ENCODE peak calls at places on chromosome 20, in six cellular contexts. One of them, this sample, is unnamed.

GRCh38 chr20:44224651-44225050 is 14.1 kb upstream of the OSER1 start:
- DNase-seq in AG04450: no peak
- DNase-seq in mesendoderm: no peak
- DNase-seq in ovary: no peak
- DNase-seq in ascending aorta: no peak
- DNase-seq in sigmoid colon: peak; percentile 3
- DNase-seq in this sample: no peak

GRCh38 chr20:10711903-10712373 is 38.1 kb upstream of the JAG1 start:
- DNase-seq in AG04450: no peak
- DNase-seq in mesendoderm: no peak
- DNase-seq in ascending aorta: no peak
- DNase-seq in sigmoid colon: no peak
- DNase-seq in ovary: no peak
- DNase-seq in this sample: no peak

GRCh38 chr20:49045440-49046086 is 549 bp upstream of the CSE1L start:
- DNase-seq in AG04450: no peak
- DNase-seq in mesendoderm: peak; percentile 32
- DNase-seq in ascending aorta: peak; percentile 16
- DNase-seq in ovary: no peak
- DNase-seq in sigmoid colon: peak; percentile 73
- DNase-seq in this sample: no peak

GRCh38 chr20:46512943-46513844 is at the start of gene ZNF334:
- DNase-seq in mesendoderm: peak; percentile 94
- DNase-seq in ascending aorta: no peak
- DNase-seq in AG04450: no peak
- DNase-seq in ovary: peak; percentile 77
- DNase-seq in sigmoid colon: peak; percentile 76
- DNase-seq in this sample: no peak

GRCh38 chr20:51322164-51322707 is 220.3 kb downstream of the NFATC2 start:
- DNase-seq in ovary: no peak
- DNase-seq in sigmoid colon: no peak
- DNase-seq in mesendoderm: peak; percentile 91
- DNase-seq in ascending aorta: no peak
- DNase-seq in AG04450: no peak
- DNase-seq in this sample: no peak

GRCh38 chr20:37392441-37393195 is 46.7 kb downstream of the SRC start:
- DNase-seq in sigmoid colon: no peak
- DNase-seq in AG04450: no peak
- DNase-seq in ovary: no peak
- DNase-seq in mesendoderm: peak; percentile 70
- DNase-seq in ascending aorta: no peak
- DNase-seq in this sample: no peak

GRCh38 chr20:5077761-5078387 is 41.9 kb downstream of the PCNA start:
- DNase-seq in ascending aorta: no peak
- DNase-seq in mesendoderm: no peak
- DNase-seq in AG04450: no peak
- DNase-seq in ovary: no peak
- DNase-seq in sigmoid colon: no peak
- DNase-seq in this sample: no peak

GRCh38 chr20:7798176-7798575 is 142.1 kb downstream of the HAO1 start:
- DNase-seq in AG04450: no peak
- DNase-seq in sigmoid colon: no peak
- DNase-seq in ovary: no peak
- DNase-seq in mesendoderm: no peak
- DNase-seq in ascending aorta: no peak
- DNase-seq in this sample: no peak

GRCh38 chr20:7499201-7499600 is 441.1 kb downstream of the HAO1 start:
- DNase-seq in ascending aorta: no peak
- DNase-seq in AG04450: no peak
- DNase-seq in ovary: no peak
- DNase-seq in mesendoderm: no peak
- DNase-seq in sigmoid colon: no peak
- DNase-seq in this sample: no peak

GRCh38 chr20:38791940-38792339 is 13.6 kb upstream of the PPP1R16B start:
- DNase-seq in ascending aorta: no peak
- DNase-seq in sigmoid colon: no peak
- DNase-seq in ovary: no peak
- DNase-seq in AG04450: no peak
- DNase-seq in mesendoderm: no peak
- DNase-seq in this sample: no peak

GRCh38 chr20:14826926-14827325 is 489.5 kb upstream of the FLRT3 start:
- DNase-seq in mesendoderm: no peak
- DNase-seq in ascending aorta: no peak
- DNase-seq in sigmoid colon: no peak
- DNase-seq in ovary: no peak
- DNase-seq in AG04450: no peak
- DNase-seq in this sample: no peak

DNA sequence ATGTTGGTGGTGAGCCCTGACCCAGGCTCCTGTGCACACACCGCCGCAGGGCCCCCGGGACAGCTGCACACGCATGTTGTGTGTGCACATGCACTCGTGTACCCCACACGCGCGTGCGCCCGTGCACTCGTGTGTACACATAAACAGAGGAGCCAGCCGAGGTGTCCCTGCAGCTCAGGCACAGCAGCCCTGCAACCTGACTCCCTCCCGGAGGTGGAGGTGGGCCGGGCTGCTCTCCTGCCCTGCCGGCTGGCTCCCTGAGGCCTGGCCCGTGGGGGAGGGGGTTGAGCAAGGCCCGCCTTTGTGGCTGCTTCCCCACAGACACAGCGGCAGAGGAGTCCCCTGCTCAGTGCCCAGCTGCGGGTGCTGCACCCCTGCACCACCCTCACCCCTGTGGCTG is 661 bp downstream of the RBBP8NL start:
- DNase-seq in AG04450: no peak
- DNase-seq in sigmoid colon: no peak
- DNase-seq in ascending aorta: no peak
- DNase-seq in mesendoderm: peak; percentile 64
- DNase-seq in ovary: no peak
- DNase-seq in this sample: no peak
- H3K4me3 ChIP-seq in AG04450: no peak overlapping the region
- H3K4me3 ChIP-seq in sigmoid colon: no peak overlapping the region
- H3K4me3 ChIP-seq in ascending aorta: no peak overlapping the region
- H3K4me3 ChIP-seq in mesendoderm: no peak overlapping the region
- H3K4me3 ChIP-seq in ovary: no peak overlapping the region
- H3K4me3 ChIP-seq in this sample: no peak overlapping the region

GRCh38 chr20:54476336-54476928 is 1.0 kb downstream of the DOK5 start:
- DNase-seq in ovary: no peak
- DNase-seq in ascending aorta: no peak
- DNase-seq in sigmoid colon: no peak
- DNase-seq in AG04450: no peak
- DNase-seq in mesendoderm: peak; percentile 41
- DNase-seq in this sample: no peak

GRCh38 chr20:54477556-54477955 is 2.2 kb downstream of the DOK5 start:
- DNase-seq in ovary: no peak
- DNase-seq in AG04450: no peak
- DNase-seq in ascending aorta: no peak
- DNase-seq in mesendoderm: no peak
- DNase-seq in sigmoid colon: no peak
- DNase-seq in this sample: no peak

GRCh38 chr20:54477134-54477533 is 1.7 kb downstream of the DOK5 start:
- DNase-seq in sigmoid colon: no peak
- DNase-seq in ovary: no peak
- DNase-seq in AG04450: no peak
- DNase-seq in mesendoderm: no peak
- DNase-seq in ascending aorta: no peak
- DNase-seq in this sample: no peak

GRCh38 chr20:54481442-54481841 is 6.0 kb downstream of the DOK5 start:
- DNase-seq in ascending aorta: no peak
- DNase-seq in mesendoderm: no peak
- DNase-seq in ovary: no peak
- DNase-seq in AG04450: no peak
- DNase-seq in sigmoid colon: no peak
- DNase-seq in this sample: no peak

DNA sequence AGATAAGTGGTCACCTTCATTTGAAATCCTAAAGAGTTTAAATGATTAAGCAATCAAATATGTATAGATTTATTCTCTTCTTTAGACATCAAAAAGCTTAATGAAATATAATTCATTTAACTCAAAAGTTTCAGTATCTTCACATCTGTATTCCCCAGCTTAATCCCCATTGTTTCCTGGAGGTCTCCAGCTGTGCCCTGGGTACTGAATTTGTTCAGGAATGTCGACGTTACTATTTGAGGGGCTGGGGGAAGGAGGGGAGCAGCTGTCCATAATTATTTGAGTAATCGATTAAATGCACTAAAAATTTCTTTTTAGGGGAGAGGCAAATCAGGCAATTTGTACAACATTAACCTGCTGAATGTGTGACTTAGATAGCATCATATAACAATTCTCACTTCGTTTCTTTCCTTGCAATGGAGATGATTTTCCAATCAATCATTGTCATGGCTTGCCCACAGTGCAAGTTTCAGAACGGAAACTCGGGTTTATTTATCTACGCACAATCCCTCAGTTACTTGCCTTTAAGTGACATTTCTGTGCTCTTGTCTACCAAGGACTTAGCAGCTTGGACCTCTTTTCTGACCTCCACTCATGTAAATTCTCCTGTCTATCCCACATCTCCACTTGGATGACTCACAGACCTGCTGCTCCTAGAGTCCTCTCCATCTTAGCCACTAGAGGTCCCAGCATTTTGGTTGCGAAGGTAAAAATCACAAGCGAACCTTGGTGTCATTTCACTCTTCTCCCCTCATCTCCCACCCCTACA is 3.9 kb downstream of the DOK5 start:
- DNase-seq in sigmoid colon: no peak
- DNase-seq in ascending aorta: no peak
- DNase-seq in ovary: no peak
- DNase-seq in mesendoderm: peak; percentile 84
- DNase-seq in AG04450: no peak
- DNase-seq in this sample: no peak
- H3K27ac ChIP-seq in sigmoid colon: no peak overlapping the region
- H3K27ac ChIP-seq in ascending aorta: no peak overlapping the region
- H3K27ac ChIP-seq in ovary: no peak overlapping the region
- H3K27ac ChIP-seq in mesendoderm: no peak overlapping the region
- H3K27ac ChIP-seq in AG04450: no peak overlapping the region
- H3K27ac ChIP-seq in this sample: no peak overlapping the region

DNA sequence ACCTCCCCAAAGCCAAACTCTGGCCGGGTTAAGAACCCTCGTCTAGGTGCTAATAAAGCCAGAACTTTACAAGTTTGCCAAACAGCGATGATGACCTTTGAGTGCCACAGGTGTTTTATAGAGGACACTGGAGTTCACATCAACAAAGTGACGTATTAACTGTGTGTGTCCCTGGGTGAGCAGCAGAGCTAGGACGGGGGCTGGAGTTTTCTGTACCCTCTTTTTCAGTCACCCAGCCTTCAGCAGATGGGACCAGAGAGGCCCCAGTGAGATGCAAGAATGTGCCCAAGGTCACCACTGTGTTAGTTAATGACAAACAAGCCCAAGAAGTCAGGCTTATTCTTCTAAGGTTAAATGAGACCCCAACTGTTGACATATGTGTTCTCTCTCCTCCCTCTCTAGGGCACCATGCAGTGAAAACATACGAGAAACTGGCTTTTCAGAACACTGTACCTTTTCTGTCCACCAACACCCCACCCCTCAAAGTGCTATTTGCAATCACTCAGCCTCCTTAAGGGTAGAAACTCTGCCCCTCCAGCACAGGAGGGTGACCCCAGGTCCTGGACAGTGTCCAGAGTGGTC is 5.3 kb downstream of the SDC4 start:
- DNase-seq in ovary: no peak
- DNase-seq in ascending aorta: no peak
- DNase-seq in mesendoderm: no peak
- DNase-seq in sigmoid colon: no peak
- DNase-seq in AG04450: no peak
- DNase-seq in this sample: no peak
- H3K4me3 ChIP-seq in ovary: no peak overlapping the region
- H3K4me3 ChIP-seq in ascending aorta: peak overlapping the region; percentile 80
- H3K4me3 ChIP-seq in mesendoderm: no peak overlapping the region
- H3K4me3 ChIP-seq in sigmoid colon: peak overlapping the region; percentile 24
- H3K4me3 ChIP-seq in AG04450: peak overlapping the region; percentile 97
- H3K4me3 ChIP-seq in this sample: peak overlapping the region; percentile 85

GRCh38 chr20:20820104-20820503 is 107.7 kb upstream of the RALGAPA2 start:
- DNase-seq in AG04450: no peak
- DNase-seq in ovary: no peak
- DNase-seq in sigmoid colon: no peak
- DNase-seq in mesendoderm: peak; percentile 81
- DNase-seq in ascending aorta: no peak
- DNase-seq in this sample: no peak
- H3K27ac ChIP-seq in AG04450: no peak overlapping the region
- H3K27ac ChIP-seq in ovary: no peak overlapping the region
- H3K27ac ChIP-seq in sigmoid colon: no peak overlapping the region
- H3K27ac ChIP-seq in mesendoderm: no peak overlapping the region
- H3K27ac ChIP-seq in ascending aorta: no peak overlapping the region
- H3K27ac ChIP-seq in this sample: no peak overlapping the region

GRCh38 chr20:57404419-57405072 is 13.3 kb downstream of the RBM38 start:
- DNase-seq in ascending aorta: no peak
- DNase-seq in mesendoderm: no peak
- DNase-seq in sigmoid colon: no peak
- DNase-seq in ovary: no peak
- DNase-seq in AG04450: no peak
- DNase-seq in this sample: no peak

GRCh38 chr20:57408131-57408530 is 16.9 kb downstream of the RBM38 start:
- DNase-seq in AG04450: no peak
- DNase-seq in ascending aorta: no peak
- DNase-seq in sigmoid colon: no peak
- DNase-seq in ovary: no peak
- DNase-seq in mesendoderm: no peak
- DNase-seq in this sample: no peak

GRCh38 chr20:57407541-57407956 is 16.4 kb downstream of the RBM38 start:
- DNase-seq in ascending aorta: no peak
- DNase-seq in ovary: no peak
- DNase-seq in sigmoid colon: no peak
- DNase-seq in mesendoderm: no peak
- DNase-seq in AG04450: no peak
- DNase-seq in this sample: no peak

GRCh38 chr20:57403216-57403615 is 12.0 kb downstream of the RBM38 start:
- DNase-seq in ascending aorta: no peak
- DNase-seq in sigmoid colon: no peak
- DNase-seq in AG04450: no peak
- DNase-seq in ovary: peak; percentile 6
- DNase-seq in mesendoderm: no peak
- DNase-seq in this sample: no peak

GRCh38 chr20:57405236-57406016 is 14.2 kb downstream of the RBM38 start:
- DNase-seq in ascending aorta: no peak
- DNase-seq in sigmoid colon: no peak
- DNase-seq in ovary: peak; percentile 9
- DNase-seq in mesendoderm: no peak
- DNase-seq in AG04450: no peak
- DNase-seq in this sample: no peak
- H3K4me3 ChIP-seq in ascending aorta: no peak overlapping the region
- H3K4me3 ChIP-seq in sigmoid colon: no peak overlapping the region
- H3K4me3 ChIP-seq in ovary: no peak overlapping the region
- H3K4me3 ChIP-seq in mesendoderm: no peak overlapping the region
- H3K4me3 ChIP-seq in AG04450: no peak overlapping the region
- H3K4me3 ChIP-seq in this sample: no peak overlapping the region

GRCh38 chr20:8844179-8844578 is 224.7 kb upstream of the PLCB4 start:
- DNase-seq in AG04450: no peak
- DNase-seq in mesendoderm: no peak
- DNase-seq in ascending aorta: no peak
- DNase-seq in ovary: no peak
- DNase-seq in sigmoid colon: no peak
- DNase-seq in this sample: no peak
- H3K27ac ChIP-seq in AG04450: no peak overlapping the region
- H3K27ac ChIP-seq in mesendoderm: no peak overlapping the region
- H3K27ac ChIP-seq in ascending aorta: no peak overlapping the region
- H3K27ac ChIP-seq in ovary: no peak overlapping the region
- H3K27ac ChIP-seq in sigmoid colon: no peak overlapping the region
- H3K27ac ChIP-seq in this sample: no peak overlapping the region